ENCODE peak calls at places on chromosomes 6 and 20, in nine cellular contexts. Q is M059J; A is breast epithelium; E is thoracic aorta; I is stimulated activated CD8-positive, alpha-beta memory T cell treated with anti-CD3 and anti-CD28 coated beads, Interleukin-15, amount 100 ng/mL, for 4 hours; G is DND-41; F is neuronal stem cell; Y is A172; H is islet precursor cell. T is an unnamed sample.

GRCh38 chr20:51036827-51037229 is 13.9 kb upstream of the KCNG1 start:
- DNase-seq in Q (peak; percentile 38), A (no peak), H (no peak), G (no peak), F (no peak), I (no peak), Y (no peak), E (no peak), T (no peak)

GRCh38 chr6:21751608-21752007 is 158.1 kb downstream of the SOX4 start:
- DNase-seq in H (peak; percentile 92), E (no peak), I (no peak), A (no peak), Q (peak; percentile 93), G (peak; percentile 47), F (no peak), Y (peak; percentile 36), T (no peak)

GRCh38 chr20:55135923-55136322 is 660.5 kb downstream of the DOK5 start:
- DNase-seq in G (no peak), I (no peak), Y (no peak), Q (peak; percentile 17), F (no peak), H (no peak), E (no peak), A (no peak), T (no peak)

GRCh38 chr6:165606740-165607008 is 56.4 kb downstream of the PDE10A start:
- DNase-seq in G (no peak), I (no peak), F (no peak), E (no peak), Y (no peak), Q (no peak), H (no peak), A (no peak), T (no peak)

GRCh38 chr6:4565301-4566250 is 210.6 kb upstream of the CDYL start:
- DNase-seq in G (no peak), Q (no peak), Y (no peak), A (no peak), E (no peak), F (no peak), I (no peak), H (peak; percentile 47), T (peak; percentile 62)

GRCh38 chr6:75103411-75103810 is 102.4 kb downstream of the COL12A1 start:
- DNase-seq in Q (no peak), E (no peak), G (no peak), H (no peak), A (no peak), Y (no peak), I (no peak), F (no peak), T (no peak)

GRCh38 chr6:119856136-119856535 is 506.6 kb upstream of the MAN1A1 start:
- DNase-seq in I (no peak), Y (peak; percentile 43), E (no peak), H (no peak), G (peak; percentile 28), A (no peak), Q (no peak), F (no peak), T (no peak)

GRCh38 chr20:24468401-24469115 is 871 bp upstream of the SYNDIG1 start:
- DNase-seq in F (no peak), H (no peak), G (no peak), I (no peak), A (no peak), Q (no peak), E (no peak), Y (no peak), T (no peak)

GRCh38 chr20:63059684-63060056 is 52.9 kb upstream of the BHLHE23 start:
- DNase-seq in I (no peak), Q (no peak), F (no peak), Y (no peak), G (no peak), H (peak; percentile 43), E (no peak), A (peak; percentile 34), T (peak; percentile 68)

GRCh38 chr20:23156170-23156841 is 70.2 kb upstream of the CD93 start:
- DNase-seq in I (no peak), A (no peak), Q (peak; percentile 99), F (no peak), H (peak; percentile 60), G (no peak), Y (peak; percentile 77), E (peak; percentile 54), T (peak; percentile 88)

GRCh38 chr6:122052501-122052900 is 347.0 kb upstream of the HSF2 start:
- DNase-seq in A (no peak), Q (no peak), Y (no peak), F (no peak), H (no peak), I (no peak), E (no peak), G (no peak), T (no peak)

GRCh38 chr20:36396847-36397246 is 90.7 kb downstream of the DLGAP4 start:
- DNase-seq in Q (no peak), I (no peak), Y (no peak), G (no peak), F (no peak), E (no peak), H (no peak), A (no peak), T (no peak)

GRCh38 chr6:37575221-37575620 is 75.5 kb upstream of the CCDC167 start:
- DNase-seq in A (no peak), H (no peak), G (no peak), Y (no peak), Q (no peak), I (no peak), F (no peak), E (no peak), T (no peak)

GRCh38 chr6:111918825-111919224 is 45.6 kb upstream of the FYN start:
- DNase-seq in H (no peak), A (no peak), Y (peak; percentile 18), G (peak; percentile 59), F (no peak), E (no peak), Q (peak; percentile 84), I (no peak), T (no peak)

GRCh38 chr6:135116566-135116965 is 61.9 kb upstream of the HBS1L start:
- DNase-seq in F (no peak), I (no peak), Q (no peak), E (no peak), H (no peak), G (no peak), A (no peak), Y (no peak), T (no peak)

GRCh38 chr6:170404697-170405096 is 98.1 kb downstream of the FAM120B start:
- DNase-seq in Y (no peak), I (no peak), F (no peak), A (no peak), H (peak; percentile 41), G (no peak), Q (no peak), E (no peak), T (no peak)

GRCh38 chr20:31747640-31748039 is 8.6 kb downstream of the TPX2 start:
- DNase-seq in G (no peak), Y (no peak), E (no peak), I (no peak), F (no peak), A (no peak), H (no peak), Q (no peak), T (no peak)

GRCh38 chr6:82959385-82959941 is 106.2 kb downstream of the UBE3D start:
- DNase-seq in G (no peak), F (peak; percentile 38), H (peak; percentile 80), Q (peak; percentile 93), A (no peak), I (no peak), E (no peak), Y (peak; percentile 73), T (no peak)

GRCh38 chr6:82801083-82801482 is 264.6 kb downstream of the UBE3D start:
- DNase-seq in Q (no peak), I (no peak), G (no peak), F (no peak), Y (no peak), H (no peak), E (no peak), A (no peak), T (no peak)

GRCh38 chr6:134908906-134909516 is 40.9 kb downstream of the ALDH8A1 start:
- DNase-seq in Q (peak; percentile 98), Y (peak; percentile 99), I (no peak), F (no peak), E (peak; percentile 53), G (no peak), H (peak; percentile 80), A (no peak), T (peak; percentile 81)

GRCh38 chr6:111119550-111120329 is 32.4 kb downstream of the SLC16A10 start:
- DNase-seq in I (no peak), G (no peak), F (no peak), A (no peak), H (no peak), Y (no peak), Q (peak; percentile 16), E (no peak), T (no peak)

GRCh38 chr20:58294497-58295455 is 14.7 kb upstream of the RAB22A start:
- DNase-seq in Y (no peak), G (no peak), A (no peak), I (no peak), F (no peak), E (no peak), Q (peak; percentile 59), H (peak; percentile 65), T (no peak)

GRCh38 chr20:50354690-50355592 is 155.2 kb upstream of the PTPN1 start:
- DNase-seq in E (no peak), I (no peak), Q (peak; percentile 61), A (no peak), G (no peak), Y (no peak), H (peak; percentile 82), F (no peak), T (no peak)

GRCh38 chr6:166556871-166557322 is 29.6 kb downstream of the RAMACL start:
- DNase-seq in H (peak; percentile 70), Q (peak; percentile 96), A (peak; percentile 94), Y (peak; percentile 99), I (no peak), F (no peak), G (peak; percentile 27), E (peak; percentile 89), T (peak; percentile 94)

GRCh38 chr6:131331873-131332759 is 196.8 kb downstream of the AKAP7 start:
- DNase-seq in A (no peak), F (no peak), E (no peak), I (no peak), Y (no peak), Q (no peak), G (no peak), H (no peak), T (no peak)